ENCODE peak calls at places on chromosomes 16 and 17, in six cellular contexts. X, H, J, C, W and O are unnamed samples.

GRCh38 chr16:30839523-30840227 is 52.7 kb upstream of the ZNF629 start:
- DNase-seq in X (peak; percentile 24), H (peak; percentile 58), J (no peak), C (no peak), W (peak; percentile 34), O (no peak)

GRCh38 chr16:19853973-19854876 is 30.4 kb downstream of the GPRC5B start:
- DNase-seq in X (peak; percentile 47), H (no peak), J (no peak), C (no peak), W (no peak), O (no peak)

GRCh38 chr17:1375615-1376014 is 24.4 kb downstream of the YWHAE start:
- DNase-seq in X (no peak), H (no peak), J (no peak), C (no peak), W (no peak), O (no peak)

GRCh38 chr17:49180303-49180702 is 30.1 kb downstream of the GNGT2 start:
- DNase-seq in X (peak; percentile 90), H (peak; percentile 74), J (peak; percentile 61), C (peak; percentile 60), W (peak; percentile 58), O (peak; percentile 87)

GRCh38 chr17:4968916-4969550 is 1.4 kb upstream of the SPAG7 start:
- DNase-seq in X (no peak), H (no peak), J (no peak), C (no peak), W (no peak), O (no peak)

GRCh38 chr17:79627184-79627765 is 16.4 kb upstream of the RBFOX3 start:
- DNase-seq in X (no peak), H (no peak), J (peak; percentile 37), C (no peak), W (peak; percentile 5), O (no peak)

GRCh38 chr17:22516861-22517636 is 824.7 kb downstream of the KCNJ18 start:
- DNase-seq in X (no peak), H (no peak), J (no peak), C (no peak), W (no peak), O (no peak)

GRCh38 chr17:48550313-48551205 is 5.7 kb upstream of the HOXB2 start:
- DNase-seq in X (peak; percentile 64), H (no peak), J (no peak), C (no peak), W (no peak), O (no peak)

GRCh38 chr16:55380485-55380884 is 56.5 kb downstream of the IRX6 start:
- DNase-seq in X (no peak), H (no peak), J (no peak), C (no peak), W (no peak), O (no peak)

GRCh38 chr16:78918805-78919204 is 681.7 kb downstream of the MAF start:
- DNase-seq in X (no peak), H (no peak), J (no peak), C (no peak), W (no peak), O (no peak)

GRCh38 chr16:54934536-54935410 is 4.1 kb downstream of the IRX5 start:
- DNase-seq in X (peak; percentile 85), H (no peak), J (peak; percentile 69), C (no peak), W (no peak), O (no peak)

GRCh38 chr17:48282303-48282702 is 147.7 kb downstream of the SKAP1 start:
- DNase-seq in X (no peak), H (no peak), J (no peak), C (no peak), W (no peak), O (no peak)

GRCh38 chr16:15672514-15673167 is 22.6 kb downstream of the NDE1 start:
- DNase-seq in X (peak; percentile 8), H (peak; percentile 86), J (peak; percentile 86), C (peak; percentile 75), W (peak; percentile 56), O (peak; percentile 93)

GRCh38 chr17:8382052-8382879 is 727 bp downstream of the RPL26 start:
- DNase-seq in X (no peak), H (no peak), J (no peak), C (no peak), W (no peak), O (no peak)

GRCh38 chr16:85274501-85274900 is 162.2 kb upstream of the CIBAR2 start:
- DNase-seq in X (no peak), H (no peak), J (no peak), C (no peak), W (no peak), O (no peak)
- H3K27ac ChIP-seq in X (no peak overlapping the region), H (no peak overlapping the region), J (no peak overlapping the region), C (no peak overlapping the region), W (no peak overlapping the region), O (no peak overlapping the region)

GRCh38 chr16:71410146-71410545 is 31.7 kb downstream of the TLE7 start:
- DNase-seq in X (no peak), H (no peak), J (no peak), C (no peak), W (no peak), O (no peak)
- H3K27ac ChIP-seq in X (no peak overlapping the region), H (no peak overlapping the region), J (no peak overlapping the region), C (no peak overlapping the region), W (no peak overlapping the region), O (no peak overlapping the region)

GRCh38 chr16:8679156-8679555 is 4.7 kb downstream of the ABAT start:
- DNase-seq in X (no peak), H (no peak), J (no peak), C (no peak), W (peak; percentile 36), O (peak; percentile 1)
- H3K27ac ChIP-seq in X (no peak overlapping the region), H (no peak overlapping the region), J (no peak overlapping the region), C (no peak overlapping the region), W (no peak overlapping the region), O (no peak overlapping the region)

DNA sequence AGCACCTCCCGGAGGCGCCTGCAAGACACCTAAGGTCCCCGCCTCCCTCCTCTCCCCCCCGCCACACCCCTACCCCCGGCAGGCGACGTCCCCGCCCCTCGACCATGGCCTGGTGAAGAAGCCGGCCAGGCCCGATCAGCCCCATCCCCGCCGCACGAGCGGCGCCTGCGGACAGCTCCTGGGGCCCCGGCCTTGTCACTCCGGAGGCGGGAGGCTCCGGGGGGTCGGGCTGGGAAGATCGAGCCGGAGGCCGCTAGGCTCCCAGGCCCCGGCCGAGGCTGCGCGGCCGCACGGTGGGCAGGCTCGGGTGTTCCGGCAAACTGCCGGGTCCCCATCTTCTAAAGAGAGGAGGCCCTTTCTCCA is 386 bp upstream of the ACE start:
- DNase-seq in X (peak; percentile 72), H (no peak), J (no peak), C (no peak), W (no peak), O (no peak)
- H3K27ac ChIP-seq in X (no peak overlapping the region), H (peak overlapping the region; percentile 85), J (peak overlapping the region; percentile 58), C (no peak overlapping the region), W (no peak overlapping the region), O (no peak overlapping the region)

GRCh38 chr16:4293181-4293716 is 20.4 kb upstream of the TFAP4 start:
- DNase-seq in X (peak; percentile 30), H (no peak), J (no peak), C (no peak), W (no peak), O (no peak)
- H3K27ac ChIP-seq in X (peak overlapping the region; percentile 72), H (peak overlapping the region; percentile 66), J (no peak overlapping the region), C (no peak overlapping the region), W (no peak overlapping the region), O (no peak overlapping the region)